ENCODE peak calls at places on chromosomes 3 and 15, in six cellular contexts. Y, N, H, J, Q and Z are unnamed samples.

GRCh38 chr3:105516972-105517371 is 150.3 kb downstream of the ALCAM start:
- DNase-seq in J (no peak), Q (no peak), N (no peak), Y (peak), H (no peak), Z (no peak)

GRCh38 chr3:9302425-9303181 is 53.2 kb upstream of the SRGAP3 start:
- DNase-seq in H (peak), N (peak), J (no peak), Q (peak), Y (peak), Z (peak)

GRCh38 chr15:99439524-99439835 is 126.3 kb upstream of the MEF2A start:
- DNase-seq in J (no peak), H (no peak), N (no peak), Y (no peak), Q (no peak), Z (no peak)

GRCh38 chr3:170355738-170356595 is 1.5 kb upstream of the SKIL start:
- DNase-seq in H (peak), J (no peak), Q (peak), Y (peak), N (peak), Z (peak)

GRCh38 chr3:25114532-25114931 is 313.5 kb upstream of the RARB start:
- DNase-seq in H (no peak), J (no peak), N (no peak), Y (no peak), Q (no peak), Z (no peak)

GRCh38 chr15:88647362-88648105 is 8.7 kb downstream of the ISG20 start:
- DNase-seq in Y (no peak), N (no peak), J (no peak), H (peak), Q (no peak), Z (no peak)

GRCh38 chr3:132404276-132404675 is 13.0 kb upstream of the DNAJC13 start:
- DNase-seq in Q (no peak), J (no peak), H (no peak), N (no peak), Y (peak), Z (no peak)

GRCh38 chr15:27328616-27329015 is 357.6 kb downstream of the GABRG3 start:
- DNase-seq in H (no peak), Q (no peak), N (no peak), Y (no peak), J (no peak), Z (no peak)

GRCh38 chr15:70775160-70775559 is 11.8 kb upstream of the UACA start:
- DNase-seq in N (no peak), J (peak), Q (peak), Y (peak), H (no peak), Z (no peak)

GRCh38 chr15:63946524-63947065 is 99.7 kb downstream of the DAPK2 start:
- DNase-seq in J (no peak), Q (no peak), Y (no peak), H (no peak), N (no peak), Z (no peak)

GRCh38 chr3:32297366-32297765 is 58.9 kb downstream of the CMTM8 start:
- DNase-seq in N (no peak), J (no peak), H (no peak), Q (no peak), Y (no peak), Z (peak)

GRCh38 chr3:139293665-139294023 is 50.2 kb upstream of the MRPS22 start:
- DNase-seq in J (no peak), H (no peak), N (no peak), Y (no peak), Q (no peak), Z (no peak)

GRCh38 chr3:127632035-127632434 is 3.0 kb downstream of the PODXL2 start:
- DNase-seq in Y (no peak), H (no peak), N (no peak), J (no peak), Q (no peak), Z (no peak)

GRCh38 chr3:186821429-186822367 is 15.4 kb upstream of the RFC4 start:
- DNase-seq in N (no peak), J (no peak), H (peak), Y (peak), Q (peak), Z (no peak)

GRCh38 chr15:35444557-35445204 is 101.3 kb downstream of the DPH6 start:
- DNase-seq in H (peak), Y (peak), Q (peak), J (no peak), N (peak), Z (no peak)

GRCh38 chr3:78165876-78166275 is 1126.0 kb downstream of the ROBO2 start:
- DNase-seq in H (no peak), Q (no peak), Y (peak), N (no peak), J (no peak), Z (no peak)

GRCh38 chr3:78163379-78163778 is 1123.5 kb downstream of the ROBO2 start:
- DNase-seq in Q (no peak), Y (no peak), H (no peak), N (no peak), J (no peak), Z (no peak)

DNA sequence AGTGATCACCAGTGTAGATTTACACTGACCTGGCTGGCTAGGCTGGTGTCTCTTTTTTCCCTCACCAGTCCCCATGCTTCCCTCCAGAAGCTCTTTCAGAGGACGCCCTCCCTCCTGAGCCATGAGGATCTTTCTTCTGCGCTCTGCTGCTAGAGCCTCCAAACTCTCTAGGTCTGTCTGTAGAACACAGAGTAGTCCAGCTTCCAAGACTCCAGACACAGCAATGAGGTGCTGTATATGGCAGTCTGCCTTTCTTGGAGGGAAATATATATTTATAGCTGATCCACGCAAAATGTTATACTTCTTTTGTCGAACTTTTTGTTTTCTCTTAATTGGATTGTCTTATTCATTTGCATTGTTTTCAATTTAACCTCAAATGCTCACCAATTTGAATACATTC is 1121.8 kb downstream of the ROBO2 start:
- DNase-seq in N (no peak), Y (no peak), Q (no peak), H (no peak), J (no peak), Z (no peak)
- TF ChIP-seq CTCF in N (no peak), Y (no peak), Q (no peak), H (no peak), J (no peak), Z (no peak)

DNA sequence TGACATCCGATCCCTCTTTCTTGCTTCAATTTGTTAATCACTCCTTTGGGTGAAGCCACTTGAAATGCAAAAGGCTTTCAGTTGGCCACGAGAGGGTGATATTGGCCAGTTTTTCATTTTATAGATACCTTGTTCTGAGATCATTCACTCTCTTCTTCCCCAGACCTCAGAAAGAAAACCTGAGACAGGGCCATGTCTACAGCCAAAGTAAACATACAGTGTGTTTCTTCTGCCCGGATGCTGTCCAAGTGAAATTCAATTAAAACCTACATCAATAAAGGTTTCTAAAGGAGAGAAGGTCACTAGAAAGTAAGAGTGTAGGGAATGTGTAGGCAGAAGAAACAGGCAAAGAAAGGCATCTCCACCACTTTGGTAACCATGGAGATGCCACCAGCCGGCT is 39.5 kb upstream of the FMN1 start:
- DNase-seq in H (peak), Q (peak), Y (peak), N (no peak), J (no peak), Z (peak)
- TF ChIP-seq CTCF in H (peak), Q (peak), Y (peak), N (peak), J (peak), Z (no peak)

GRCh38 chr15:48823237-48823636 is 12.4 kb upstream of the CEP152 start:
- DNase-seq in Q (peak), N (no peak), J (no peak), Y (no peak), H (no peak), Z (no peak)
- TF ChIP-seq CTCF in Q (no peak), N (no peak), J (peak), Y (no peak), H (no peak), Z (no peak)

DNA sequence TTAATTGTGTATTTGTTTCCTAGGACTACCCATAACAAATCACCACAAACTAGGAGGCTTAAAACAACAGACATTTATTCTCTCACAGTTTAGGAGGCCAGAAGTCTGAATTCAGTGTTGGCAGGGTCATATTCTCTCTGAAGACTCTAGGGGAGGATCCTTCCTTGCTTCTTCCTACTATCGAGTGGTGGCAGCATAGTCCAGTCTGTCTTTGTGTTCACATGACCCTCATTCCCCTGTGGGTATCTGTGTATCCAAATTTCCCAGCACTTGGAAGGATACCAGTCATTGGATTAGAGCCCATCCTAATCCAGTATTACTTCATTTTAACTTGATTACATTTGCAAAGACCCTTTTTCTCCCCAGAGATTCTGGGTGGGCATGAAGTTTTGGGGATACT is 63.8 kb downstream of the GMPS start:
- DNase-seq in Y (peak), Q (peak), N (no peak), H (no peak), J (no peak), Z (no peak)
- TF ChIP-seq CTCF in Y (peak), Q (no peak), N (no peak), H (no peak), J (no peak), Z (no peak)

GRCh38 chr15:26066896-26067295 is 203.8 kb upstream of the ATP10A start:
- DNase-seq in Q (no peak), Y (no peak), N (no peak), H (no peak), J (no peak), Z (no peak)
- TF ChIP-seq CTCF in Q (no peak), Y (no peak), N (no peak), H (no peak), J (no peak), Z (no peak)